ENCODE peak calls at places on chromosomes 16 and 17, in nine cellular contexts. U is dorsolateral prefrontal cortex; K is naive thymus-derived CD8-positive, alpha-beta T cell; W is stimulated activated naive CD4-positive, alpha-beta T cell; S is fibroblast of pulmonary artery; I is activated T-helper 9 cell treated with anti-CD3 and anti-CD28 coated beads, Interleukin-2, amount 50 U/mL, for 16 hours; G is DND-41; N is head of caudate nucleus; Y is stimulated activated naive CD8-positive, alpha-beta T cell treated with anti-CD3 and anti-CD28 coated beads, Interleukin-15, Interleukin-2, amounts not matched to agents 100 U/mL and 50 U/mL, for 24 hours. D is an unnamed sample.

GRCh38 chr17:31580331-31581021 is 189.0 kb downstream of the RAB11FIP4 start:
- DNase-seq in Y (no peak), S (peak), K (no peak), N (peak), G (no peak), I (no peak), W (no peak), U (no peak), D (no peak)

GRCh38 chr17:58091024-58091567 is 7.9 kb downstream of the DYNLL2 start:
- DNase-seq in G (no peak), N (no peak), Y (no peak), K (no peak), I (no peak), S (no peak), U (no peak), W (no peak), D (no peak)

GRCh38 chr17:68511254-68511670 is 968 bp upstream of the PRKAR1A start:
- DNase-seq in K (no peak), W (no peak), G (no peak), U (no peak), Y (no peak), S (no peak), N (no peak), I (no peak), D (no peak)

GRCh38 chr16:11585460-11586374 is 1.0 kb downstream of the LITAF start:
- DNase-seq in W (peak), U (no peak), Y (peak), S (no peak), K (peak), G (no peak), N (peak), I (peak), D (peak)

GRCh38 chr17:66397486-66397885 is 95.1 kb downstream of the PRKCA start:
- DNase-seq in U (no peak), Y (no peak), N (no peak), K (no peak), G (no peak), S (no peak), I (no peak), W (no peak), D (no peak)

GRCh38 chr17:6374761-6375312 is 60.1 kb downstream of the AIPL1 start:
- DNase-seq in W (no peak), K (no peak), G (no peak), S (peak), U (no peak), Y (peak), I (peak), N (peak), D (no peak)

GRCh38 chr16:1002399-1003161 is 21.0 kb downstream of the SOX8 start:
- DNase-seq in U (no peak), K (no peak), N (peak), S (peak), Y (peak), W (no peak), I (peak), G (no peak), D (no peak)

GRCh38 chr16:87206646-87207451 is 110.3 kb downstream of the C16orf95 start:
- DNase-seq in Y (no peak), G (no peak), K (no peak), U (no peak), I (no peak), N (no peak), S (peak), W (no peak), D (no peak)

GRCh38 chr17:31448467-31449077 is 57.1 kb downstream of the RAB11FIP4 start:
- DNase-seq in G (no peak), N (no peak), W (no peak), K (no peak), I (no peak), S (peak), U (no peak), Y (no peak), D (no peak)

GRCh38 chr17:71656987-71657858 is 463.6 kb upstream of the SOX9 start:
- DNase-seq in K (no peak), G (no peak), N (no peak), S (no peak), W (no peak), U (no peak), I (no peak), Y (no peak), D (no peak)

GRCh38 chr17:58282442-58282841 is 1.7 kb upstream of the MPO start:
- DNase-seq in W (no peak), U (no peak), N (no peak), Y (no peak), K (no peak), G (no peak), I (no peak), S (no peak), D (no peak)

GRCh38 chr16:14278749-14279148 is 207.6 kb downstream of the MRTFB start:
- DNase-seq in W (no peak), Y (no peak), G (no peak), U (no peak), S (no peak), K (no peak), I (no peak), N (no peak), D (no peak)

GRCh38 chr17:57599271-57600045 is 145.6 kb downstream of the CCDC182 start:
- DNase-seq in K (peak), N (no peak), W (peak), I (no peak), S (no peak), Y (peak), G (peak), U (no peak), D (peak)

GRCh38 chr16:58042886-58043515 is 17.4 kb downstream of the MMP15 start:
- DNase-seq in U (no peak), G (no peak), K (no peak), S (no peak), I (no peak), N (no peak), Y (no peak), W (no peak), D (no peak)

GRCh38 chr17:80574496-80574895 is 29.9 kb downstream of the RPTOR start:
- DNase-seq in G (no peak), K (no peak), I (no peak), Y (no peak), S (no peak), N (no peak), U (no peak), W (no peak), D (no peak)

GRCh38 chr16:78770353-78771091 is 671.1 kb downstream of the WWOX start:
- DNase-seq in K (peak), S (no peak), Y (peak), W (peak), U (peak), G (peak), I (peak), N (peak), D (peak)

GRCh38 chr17:27754549-27754948 is 45.8 kb downstream of the NOS2 start:
- DNase-seq in N (no peak), U (peak), Y (no peak), W (no peak), K (no peak), S (no peak), G (no peak), I (no peak), D (no peak)

GRCh38 chr17:17119533-17119932 is 77.3 kb downstream of the MPRIP start:
- DNase-seq in U (no peak), Y (peak), I (peak), K (peak), G (peak), S (peak), W (peak), N (no peak), D (peak)

GRCh38 chr17:49471769-49472168 is 23.3 kb upstream of the NGFR start:
- DNase-seq in N (no peak), I (no peak), U (no peak), K (no peak), W (no peak), S (no peak), Y (no peak), G (no peak), D (no peak)

GRCh38 chr16:66925322-66925840 is at the start of gene RRAD:
- DNase-seq in Y (no peak), N (no peak), S (peak), I (no peak), W (no peak), K (no peak), U (no peak), G (no peak), D (no peak)

GRCh38 chr17:51427259-51428255 is 167.2 kb downstream of the UTP18 start:
- DNase-seq in Y (peak), I (peak), G (peak), S (no peak), K (peak), U (no peak), N (no peak), W (peak), D (no peak)

GRCh38 chr17:67376892-67377726 is at the start of gene PITPNC1:
- DNase-seq in U (peak), I (peak), K (peak), G (peak), Y (peak), N (peak), W (peak), S (peak), D (peak)

GRCh38 chr17:21037117-21037803 is 5.6 kb downstream of the USP22 start:
- DNase-seq in Y (no peak), G (no peak), U (no peak), K (no peak), I (no peak), S (no peak), W (no peak), N (no peak), D (no peak)

GRCh38 chr16:67936876-67937605 is 391 bp upstream of the PSMB10 start:
- DNase-seq in K (peak), U (no peak), Y (peak), I (peak), N (no peak), W (no peak), S (peak), G (peak), D (peak)

GRCh38 chr17:37802712-37803416 is 58.0 kb upstream of the HNF1B start:
- DNase-seq in U (no peak), K (no peak), G (no peak), I (no peak), Y (no peak), N (no peak), S (peak), W (no peak), D (no peak)

GRCh38 chr16:70646260-70647241 is at the start of gene IL34:
- DNase-seq in G (no peak), S (peak), Y (no peak), N (peak), I (no peak), W (no peak), U (no peak), K (no peak), D (no peak)

GRCh38 chr17:17412331-17412730 is 64.5 kb upstream of the MED9 start:
- DNase-seq in G (no peak), Y (no peak), U (no peak), I (no peak), K (no peak), W (no peak), N (no peak), S (peak), D (no peak)

GRCh38 chr16:86343111-86343642 is 167.2 kb upstream of the FOXF1 start:
- DNase-seq in G (no peak), K (no peak), U (no peak), Y (no peak), S (peak), I (no peak), N (no peak), W (no peak), D (no peak)

GRCh38 chr17:16352838-16353701 is at the start of gene CENPV:
- DNase-seq in W (peak), U (no peak), G (peak), K (peak), N (peak), Y (peak), S (peak), I (peak), D (peak)

GRCh38 chr17:51813784-51814174 is 344.7 kb downstream of the CA10 start:
- DNase-seq in S (no peak), W (no peak), N (no peak), G (no peak), Y (no peak), K (no peak), U (no peak), I (no peak), D (no peak)

GRCh38 chr16:67242138-67242730 is 5.0 kb downstream of the FHOD1 start:
- DNase-seq in Y (no peak), I (no peak), S (no peak), K (no peak), N (no peak), U (no peak), G (no peak), W (no peak), D (no peak)

GRCh38 chr16:56094231-56094630 is 97.1 kb upstream of the GNAO1 start:
- DNase-seq in Y (no peak), I (no peak), G (no peak), W (no peak), S (no peak), N (no peak), K (no peak), U (no peak), D (no peak)